ENCODE peak calls at places on chromosomes 11 and 22, in seven cellular contexts. One of them, this sample, is unnamed. For H3K4me1, the result is how much of the 10 kb centered on the place peaks cover.

GRCh38 chr22:27752771-27753170 is 48.8 kb downstream of the MN1 start:
- DNase-seq in hepatocyte: peak
- DNase-seq in transverse colon: no peak
- DNase-seq in fibroblast of lung: peak
- DNase-seq in K562: no peak
- DNase-seq in colonic mucosa: peak
- DNase-seq in CD8-positive, alpha-beta T cell: no peak
- DNase-seq in this sample: peak

GRCh38 chr11:23611726-23612125 is 751.5 kb upstream of the CCDC179 start:
- DNase-seq in hepatocyte: no peak
- DNase-seq in transverse colon: no peak
- DNase-seq in fibroblast of lung: no peak
- DNase-seq in K562: no peak
- DNase-seq in colonic mucosa: no peak
- DNase-seq in CD8-positive, alpha-beta T cell: no peak
- DNase-seq in this sample: no peak

GRCh38 chr11:123238297-123238696 is 43.2 kb upstream of the CLMP start:
- DNase-seq in hepatocyte: peak
- DNase-seq in transverse colon: no peak
- DNase-seq in fibroblast of lung: no peak
- DNase-seq in K562: no peak
- DNase-seq in colonic mucosa: peak
- DNase-seq in CD8-positive, alpha-beta T cell: no peak
- DNase-seq in this sample: peak

GRCh38 chr22:35023692-35024363 is 42.1 kb upstream of the ISX start:
- DNase-seq in hepatocyte: peak
- DNase-seq in transverse colon: peak
- DNase-seq in fibroblast of lung: peak
- DNase-seq in K562: peak
- DNase-seq in colonic mucosa: peak
- DNase-seq in CD8-positive, alpha-beta T cell: no peak
- DNase-seq in this sample: peak

GRCh38 chr22:44026066-44026629 is 2.0 kb downstream of the PARVB start:
- DNase-seq in hepatocyte: no peak
- DNase-seq in transverse colon: no peak
- DNase-seq in fibroblast of lung: no peak
- DNase-seq in K562: no peak
- DNase-seq in colonic mucosa: no peak
- DNase-seq in CD8-positive, alpha-beta T cell: no peak
- DNase-seq in this sample: no peak

GRCh38 chr22:25485626-25486545 is 78.6 kb upstream of the GRK3 start:
- DNase-seq in hepatocyte: no peak
- DNase-seq in transverse colon: no peak
- DNase-seq in fibroblast of lung: no peak
- DNase-seq in K562: no peak
- DNase-seq in colonic mucosa: no peak
- DNase-seq in CD8-positive, alpha-beta T cell: no peak
- DNase-seq in this sample: no peak

GRCh38 chr11:70029831-70030811 is 48.0 kb upstream of the ANO1 start:
- DNase-seq in hepatocyte: no peak
- DNase-seq in transverse colon: no peak
- DNase-seq in fibroblast of lung: no peak
- DNase-seq in K562: no peak
- DNase-seq in colonic mucosa: no peak
- DNase-seq in CD8-positive, alpha-beta T cell: no peak
- DNase-seq in this sample: no peak

GRCh38 chr11:133343951-133344350 is 188.3 kb downstream of the OPCML start:
- DNase-seq in hepatocyte: no peak
- DNase-seq in transverse colon: no peak
- DNase-seq in fibroblast of lung: peak
- DNase-seq in K562: no peak
- DNase-seq in colonic mucosa: no peak
- DNase-seq in CD8-positive, alpha-beta T cell: no peak
- DNase-seq in this sample: no peak

GRCh38 chr11:116553482-116553881 is 219.3 kb downstream of the BUD13 start:
- DNase-seq in hepatocyte: no peak
- DNase-seq in transverse colon: no peak
- DNase-seq in fibroblast of lung: no peak
- DNase-seq in K562: peak
- DNase-seq in colonic mucosa: no peak
- DNase-seq in CD8-positive, alpha-beta T cell: no peak
- DNase-seq in this sample: no peak

GRCh38 chr11:102007567-102008437 is 39.4 kb upstream of the CFAP300 start:
- DNase-seq in hepatocyte: peak
- DNase-seq in transverse colon: peak
- DNase-seq in fibroblast of lung: peak
- DNase-seq in K562: peak
- DNase-seq in colonic mucosa: peak
- DNase-seq in CD8-positive, alpha-beta T cell: no peak
- DNase-seq in this sample: no peak

GRCh38 chr11:35593143-35593542 is 25.1 kb upstream of the FJX1 start:
- DNase-seq in hepatocyte: no peak
- DNase-seq in transverse colon: no peak
- DNase-seq in fibroblast of lung: peak
- DNase-seq in K562: no peak
- DNase-seq in colonic mucosa: no peak
- DNase-seq in CD8-positive, alpha-beta T cell: no peak
- DNase-seq in this sample: no peak

GRCh38 chr11:12271826-12272366 is 105.5 kb upstream of the PARVA start:
- DNase-seq in hepatocyte: no peak
- DNase-seq in transverse colon: no peak
- DNase-seq in fibroblast of lung: no peak
- DNase-seq in K562: no peak
- DNase-seq in colonic mucosa: no peak
- DNase-seq in CD8-positive, alpha-beta T cell: no peak
- DNase-seq in this sample: no peak

GRCh38 chr22:49968831-49969661 is 8.5 kb downstream of the PIM3 start:
- DNase-seq in hepatocyte: peak
- DNase-seq in transverse colon: no peak
- DNase-seq in fibroblast of lung: no peak
- DNase-seq in K562: no peak
- DNase-seq in colonic mucosa: no peak
- DNase-seq in CD8-positive, alpha-beta T cell: peak
- DNase-seq in this sample: peak

GRCh38 chr22:21690401-21690801 is 24.6 kb downstream of the PPIL2 start:
- DNase-seq in hepatocyte: no peak
- DNase-seq in transverse colon: no peak
- DNase-seq in fibroblast of lung: no peak
- DNase-seq in K562: no peak
- DNase-seq in colonic mucosa: no peak
- DNase-seq in CD8-positive, alpha-beta T cell: no peak
- DNase-seq in this sample: no peak

GRCh38 chr11:124669193-124669592 is 4.3 kb downstream of the SIAE start:
- DNase-seq in hepatocyte: peak
- DNase-seq in transverse colon: peak
- DNase-seq in fibroblast of lung: peak
- DNase-seq in K562: peak
- DNase-seq in colonic mucosa: peak
- DNase-seq in CD8-positive, alpha-beta T cell: peak
- DNase-seq in this sample: no peak

GRCh38 chr22:17369553-17370035 is 334 bp downstream of the CECR2 start:
- DNase-seq in hepatocyte: peak
- DNase-seq in transverse colon: peak
- DNase-seq in fibroblast of lung: no peak
- DNase-seq in K562: no peak
- DNase-seq in colonic mucosa: no peak
- DNase-seq in CD8-positive, alpha-beta T cell: no peak
- DNase-seq in this sample: peak

GRCh38 chr11:110710520-110711381 is 1.5 kb downstream of the ARHGAP20 start:
- DNase-seq in hepatocyte: peak
- DNase-seq in transverse colon: peak
- DNase-seq in fibroblast of lung: peak
- DNase-seq in K562: no peak
- DNase-seq in colonic mucosa: peak
- DNase-seq in CD8-positive, alpha-beta T cell: peak
- DNase-seq in this sample: peak

GRCh38 chr11:117953029-117953671 is 23.9 kb upstream of the TMPRSS13 start:
- DNase-seq in hepatocyte: no peak
- DNase-seq in transverse colon: no peak
- DNase-seq in fibroblast of lung: no peak
- DNase-seq in K562: no peak
- DNase-seq in colonic mucosa: no peak
- DNase-seq in CD8-positive, alpha-beta T cell: peak
- DNase-seq in this sample: no peak

GRCh38 chr11:95147364-95147905 is 57.8 kb downstream of the ENDOD1 start:
- DNase-seq in hepatocyte: peak
- DNase-seq in transverse colon: no peak
- DNase-seq in fibroblast of lung: peak
- DNase-seq in K562: peak
- DNase-seq in colonic mucosa: no peak
- DNase-seq in CD8-positive, alpha-beta T cell: no peak
- DNase-seq in this sample: no peak

GRCh38 chr11:83724704-83725114 is 438.5 kb upstream of the CCDC90B start:
- DNase-seq in hepatocyte: peak
- DNase-seq in transverse colon: no peak
- DNase-seq in fibroblast of lung: no peak
- DNase-seq in K562: no peak
- DNase-seq in colonic mucosa: no peak
- DNase-seq in CD8-positive, alpha-beta T cell: no peak
- DNase-seq in this sample: peak

GRCh38 chr11:83727251-83727650 is 441.1 kb upstream of the CCDC90B start:
- DNase-seq in hepatocyte: no peak
- DNase-seq in transverse colon: no peak
- DNase-seq in fibroblast of lung: no peak
- DNase-seq in K562: no peak
- DNase-seq in colonic mucosa: no peak
- DNase-seq in CD8-positive, alpha-beta T cell: no peak
- DNase-seq in this sample: no peak

GRCh38 chr11:83726316-83726715 is 440.1 kb upstream of the CCDC90B start:
- DNase-seq in hepatocyte: no peak
- DNase-seq in transverse colon: no peak
- DNase-seq in fibroblast of lung: no peak
- DNase-seq in K562: no peak
- DNase-seq in colonic mucosa: no peak
- DNase-seq in CD8-positive, alpha-beta T cell: no peak
- DNase-seq in this sample: no peak

GRCh38 chr11:83725718-83726117 is 439.6 kb upstream of the CCDC90B start:
- DNase-seq in hepatocyte: peak
- DNase-seq in transverse colon: no peak
- DNase-seq in fibroblast of lung: peak
- DNase-seq in K562: no peak
- DNase-seq in colonic mucosa: no peak
- DNase-seq in CD8-positive, alpha-beta T cell: no peak
- DNase-seq in this sample: no peak

GRCh38 chr11:83725161-83725560 is 439.0 kb upstream of the CCDC90B start:
- DNase-seq in hepatocyte: no peak
- DNase-seq in transverse colon: no peak
- DNase-seq in fibroblast of lung: peak
- DNase-seq in K562: no peak
- DNase-seq in colonic mucosa: no peak
- DNase-seq in CD8-positive, alpha-beta T cell: no peak
- DNase-seq in this sample: no peak
- H3K4me3 ChIP-seq in hepatocyte: no peak
- H3K4me3 ChIP-seq in transverse colon: peak
- H3K4me3 ChIP-seq in fibroblast of lung: no peak
- H3K4me3 ChIP-seq in K562: no peak
- H3K4me3 ChIP-seq in colonic mucosa: no peak
- H3K4me3 ChIP-seq in CD8-positive, alpha-beta T cell: no peak
- H3K4me3 ChIP-seq in this sample: no peak

GRCh38 chr11:75350743-75351540 is 519 bp downstream of the ARRB1 start:
- DNase-seq in hepatocyte: no peak
- DNase-seq in transverse colon: peak
- DNase-seq in fibroblast of lung: peak
- DNase-seq in K562: peak
- DNase-seq in colonic mucosa: peak
- DNase-seq in CD8-positive, alpha-beta T cell: peak
- DNase-seq in this sample: peak
- H3K4me1 ChIP-seq in hepatocyte: half or more
- H3K4me1 ChIP-seq in transverse colon: half or more
- H3K4me1 ChIP-seq in fibroblast of lung: under half
- H3K4me1 ChIP-seq in K562: under half
- H3K4me1 ChIP-seq in colonic mucosa: under half
- H3K4me1 ChIP-seq in CD8-positive, alpha-beta T cell: half or more
- H3K4me1 ChIP-seq in this sample: half or more

DNA sequence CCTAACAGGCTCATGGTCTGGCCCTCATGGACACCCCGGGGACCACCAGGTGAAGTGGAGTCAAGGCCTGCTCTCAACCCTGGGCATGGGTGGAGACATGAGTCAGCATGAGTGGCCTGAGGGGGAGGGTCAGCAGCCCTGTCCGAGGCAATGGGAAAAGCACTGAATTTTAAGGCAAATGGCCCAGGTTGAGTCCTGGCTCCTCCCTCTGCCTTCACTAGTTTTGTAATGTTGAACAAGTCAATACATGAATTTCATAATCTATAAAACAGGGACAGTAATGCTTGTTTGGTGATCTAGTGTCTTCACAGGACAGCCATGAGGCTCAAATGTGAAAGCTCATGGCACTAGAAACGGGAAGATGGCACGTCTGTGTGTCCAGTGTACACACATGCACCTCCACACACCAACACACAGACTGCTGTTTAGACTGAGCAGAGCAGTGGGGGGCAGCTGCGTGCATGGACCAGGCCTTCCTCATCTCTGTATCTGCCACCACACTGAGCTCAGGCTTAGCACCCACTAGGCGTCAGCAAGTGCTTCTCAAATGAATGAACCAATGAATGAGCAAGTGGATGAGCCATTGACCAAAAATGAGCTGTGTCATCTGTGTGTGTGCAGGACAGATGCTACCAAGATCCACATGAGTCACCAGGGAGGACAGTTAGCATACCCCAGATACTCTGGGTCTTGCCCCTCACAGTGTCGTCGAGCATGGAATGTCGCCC is 63.4 kb downstream of the NRXN2 start:
- DNase-seq in hepatocyte: no peak
- DNase-seq in transverse colon: no peak
- DNase-seq in fibroblast of lung: peak
- DNase-seq in K562: peak
- DNase-seq in colonic mucosa: no peak
- DNase-seq in CD8-positive, alpha-beta T cell: no peak
- DNase-seq in this sample: no peak
- TF ChIP-seq CTCF in hepatocyte: no peak
- TF ChIP-seq CTCF in transverse colon: no peak
- TF ChIP-seq CTCF in fibroblast of lung: no peak
- TF ChIP-seq CTCF in K562: peak
- TF ChIP-seq CTCF in colonic mucosa: no peak
- TF ChIP-seq CTCF in CD8-positive, alpha-beta T cell: no peak
- TF ChIP-seq CTCF in this sample: no peak

DNA sequence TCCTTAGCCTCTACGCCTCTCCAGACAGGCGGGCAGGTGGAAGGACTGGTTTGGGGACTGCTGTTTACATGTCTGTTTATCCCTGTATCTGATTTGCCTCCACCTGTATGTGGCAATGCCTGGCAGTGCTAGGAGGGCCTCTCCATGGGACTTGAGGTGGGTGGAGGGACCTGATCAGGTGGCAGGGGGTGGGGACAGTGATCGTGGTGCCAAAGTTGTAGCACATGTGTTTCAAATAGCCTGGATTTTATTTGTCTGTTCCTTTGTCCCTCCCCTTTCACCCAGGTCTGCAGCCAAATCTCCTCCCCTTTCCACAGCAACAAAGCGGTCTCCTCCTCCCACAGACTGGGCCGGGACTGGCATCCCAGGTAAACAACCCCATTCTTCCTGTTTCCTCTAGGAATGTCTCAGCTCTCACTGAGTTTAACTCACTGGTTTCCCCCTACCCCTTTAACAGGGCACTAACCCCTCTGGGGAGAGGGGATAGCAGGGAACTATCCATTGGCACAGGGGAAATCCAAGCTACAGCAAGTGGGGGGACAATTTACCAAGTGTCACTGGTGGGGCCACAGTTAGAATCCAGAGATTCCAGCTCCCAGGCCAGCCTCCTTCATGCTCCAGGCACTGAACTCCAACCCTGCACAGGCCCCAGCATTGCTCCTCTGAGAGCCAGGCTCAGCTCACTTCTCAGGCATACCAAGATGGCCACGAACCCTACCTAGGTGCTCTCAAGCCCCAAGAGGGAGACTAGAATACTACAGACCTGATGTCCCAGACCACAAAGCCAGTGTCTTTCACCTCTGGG is 22.9 kb upstream of the TLCD5 start:
- DNase-seq in hepatocyte: no peak
- DNase-seq in transverse colon: peak
- DNase-seq in fibroblast of lung: no peak
- DNase-seq in K562: no peak
- DNase-seq in colonic mucosa: peak
- DNase-seq in CD8-positive, alpha-beta T cell: no peak
- DNase-seq in this sample: no peak
- H3K4me3 ChIP-seq in hepatocyte: no peak
- H3K4me3 ChIP-seq in transverse colon: no peak
- H3K4me3 ChIP-seq in fibroblast of lung: no peak
- H3K4me3 ChIP-seq in K562: no peak
- H3K4me3 ChIP-seq in colonic mucosa: no peak
- H3K4me3 ChIP-seq in CD8-positive, alpha-beta T cell: no peak
- H3K4me3 ChIP-seq in this sample: no peak